ENCODE peak calls at places on chromosomes 7 and 10, in four cellular contexts. V, O, X and H are unnamed samples.

GRCh38 chr7:99375070-99375807 is 709 bp downstream of the ARPC1B start:
- DNase-seq in V (no peak), O (peak; percentile 81), X (peak; percentile 64), H (no peak)

GRCh38 chr7:111235709-111236108 is 144.8 kb downstream of the LRRN3 start:
- DNase-seq in X (no peak), V (no peak), O (no peak), H (no peak)

GRCh38 chr10:128959746-128960145 is 507.3 kb upstream of the MGMT start:
- DNase-seq in V (no peak), O (no peak), X (no peak), H (no peak)

GRCh38 chr10:89535185-89536012 is at the start of gene SLC16A12:
- DNase-seq in O (no peak), X (no peak), V (no peak), H (no peak)

GRCh38 chr10:25747038-25747437 is 187.0 kb upstream of the MYO3A start:
- DNase-seq in X (no peak), V (no peak), O (no peak), H (no peak)

GRCh38 chr7:90180011-90180585 is 25.8 kb downstream of the STEAP1 start:
- DNase-seq in O (no peak), X (peak; percentile 35), V (no peak), H (peak; percentile 66)

GRCh38 chr7:114820993-114821945 is 100.6 kb upstream of the MDFIC start:
- DNase-seq in O (no peak), V (no peak), X (no peak), H (no peak)

GRCh38 chr10:29522038-29522855 is 112.5 kb downstream of the SVIL start:
- DNase-seq in O (no peak), X (no peak), V (no peak), H (no peak)

GRCh38 chr7:116097365-116098009 is 66.9 kb upstream of the TFEC start:
- DNase-seq in X (peak; percentile 57), V (peak; percentile 24), O (peak; percentile 23), H (peak; percentile 75)

GRCh38 chr10:12559578-12560178 is 210.3 kb downstream of the CAMK1D start:
- DNase-seq in O (no peak), V (no peak), X (no peak), H (no peak)

GRCh38 chr7:77958436-77958835 is 159.9 kb downstream of the PHTF2 start:
- DNase-seq in X (no peak), O (no peak), V (no peak), H (no peak)

GRCh38 chr10:87054373-87055295 is 34.5 kb downstream of the FAM25A start:
- DNase-seq in V (no peak), O (no peak), X (no peak), H (no peak)

GRCh38 chr10:30036341-30036740 is 23.0 kb downstream of the JCAD start:
- DNase-seq in X (no peak), V (no peak), O (no peak), H (no peak)

GRCh38 chr10:23525406-23525805 is 86.5 kb downstream of the OTUD1 start:
- DNase-seq in X (peak; percentile 4), O (no peak), V (no peak), H (no peak)

GRCh38 chr7:132666076-132666775 is 90.0 kb upstream of the PLXNA4 start:
- DNase-seq in X (no peak), V (no peak), O (no peak), H (no peak)

GRCh38 chr7:75716992-75717626 is 21.6 kb downstream of the HIP1 start:
- DNase-seq in X (peak; percentile 59), O (no peak), V (peak; percentile 83), H (peak; percentile 35)
- TF ChIP-seq TCF7L2 in X (no peak), O (no peak), V (no peak), H (no peak)

GRCh38 chr7:301291-302053 is 11.5 kb downstream of the FOXL3 start:
- DNase-seq in O (no peak), X (no peak), V (no peak), H (no peak)
- TF ChIP-seq TCF7L2 in O (no peak), X (no peak), V (no peak), H (no peak)

GRCh38 chr7:28440055-28440601 is 27.8 kb downstream of the CREB5 start:
- DNase-seq in X (no peak), V (no peak), O (no peak), H (no peak)
- TF ChIP-seq TCF7L2 in X (no peak), V (no peak), O (no peak), H (no peak)

GRCh38 chr10:46293832-46294640 is 7.2 kb downstream of the ANTXRL start:
- DNase-seq in V (no peak), X (no peak), O (no peak), H (no peak)

GRCh38 chr10:46291817-46292572 is 5.2 kb downstream of the ANTXRL start:
- DNase-seq in O (no peak), X (no peak), V (no peak), H (no peak)

GRCh38 chr10:46294641-46295230 is 7.9 kb downstream of the ANTXRL start:
- DNase-seq in X (no peak), O (no peak), V (no peak), H (no peak)

GRCh38 chr10:46293228-46293627 is 6.4 kb downstream of the ANTXRL start:
- DNase-seq in O (no peak), X (no peak), V (no peak), H (no peak)

DNA sequence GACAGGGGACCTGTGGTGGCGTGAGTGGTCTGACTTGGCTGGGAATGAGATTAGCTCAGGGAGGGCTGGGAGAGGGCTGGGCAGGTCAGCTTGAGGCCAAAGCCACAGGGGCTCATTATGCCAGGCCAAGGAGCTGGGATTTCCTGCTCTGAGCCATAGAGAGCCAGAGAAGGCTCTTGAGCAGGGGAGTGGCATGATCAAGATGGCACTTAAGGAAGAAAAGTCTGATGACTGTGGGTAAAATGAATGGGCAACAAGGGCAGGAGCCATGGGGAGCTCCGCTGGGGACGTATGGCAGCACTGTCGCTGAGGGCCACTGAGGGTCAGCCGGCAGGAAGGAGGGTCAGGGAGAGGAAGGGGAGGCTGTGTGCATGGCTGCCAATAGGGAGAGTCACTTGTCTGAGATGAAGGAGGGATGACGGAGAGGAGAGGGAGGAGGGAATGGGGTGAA is 5.8 kb downstream of the ANTXRL start:
- DNase-seq in O (no peak), X (no peak), V (no peak), H (no peak)
- TF ChIP-seq TCF7L2 in O (no peak), X (no peak), V (no peak), H (no peak)

GRCh38 chr10:75395955-75396860 is 5.4 kb downstream of the ZNF503 start:
- DNase-seq in O (no peak), X (no peak), V (no peak), H (no peak)

GRCh38 chr10:75396861-75397570 is 4.5 kb downstream of the ZNF503 start:
- DNase-seq in X (no peak), O (no peak), V (no peak), H (no peak)

GRCh38 chr10:75398630-75399460 is 2.7 kb downstream of the ZNF503 start:
- DNase-seq in V (no peak), X (no peak), O (no peak), H (no peak)

GRCh38 chr10:75398238-75398629 is 3.3 kb downstream of the ZNF503 start:
- DNase-seq in X (no peak), V (no peak), O (no peak), H (no peak)

DNA sequence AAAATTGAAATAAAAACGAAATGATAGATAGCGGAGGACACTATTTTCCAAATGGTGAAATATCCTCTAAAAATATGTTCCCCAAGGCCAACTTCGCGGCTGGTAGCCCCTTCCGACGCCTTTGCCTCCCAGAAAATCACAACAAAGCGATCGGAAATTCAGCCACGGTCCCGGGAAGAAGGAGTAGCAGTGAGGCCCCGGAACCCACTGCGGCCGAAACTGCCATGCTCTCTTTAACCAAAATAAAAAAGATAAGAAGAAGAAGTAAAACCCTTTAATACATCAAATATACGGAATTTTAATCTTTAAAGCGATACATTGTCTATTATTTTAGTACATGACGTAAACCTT is 4.0 kb downstream of the ZNF503 start:
- DNase-seq in O (no peak), V (no peak), X (no peak), H (no peak)
- TF ChIP-seq TCF7L2 in O (no peak), V (no peak), X (no peak), H (no peak)

GRCh38 chr7:131633342-131633843 is 77.0 kb upstream of the PODXL start:
- DNase-seq in V (no peak), X (no peak), O (no peak), H (no peak)
- TF ChIP-seq TCF7L2 in V (no peak), X (no peak), O (no peak), H (no peak)

GRCh38 chr7:159114096-159114495 is 30.6 kb downstream of the VIPR2 start:
- DNase-seq in O (no peak), V (no peak), X (no peak), H (no peak)
- TF ChIP-seq TCF7L2 in O (no peak), V (no peak), X (no peak), H (no peak)

DNA sequence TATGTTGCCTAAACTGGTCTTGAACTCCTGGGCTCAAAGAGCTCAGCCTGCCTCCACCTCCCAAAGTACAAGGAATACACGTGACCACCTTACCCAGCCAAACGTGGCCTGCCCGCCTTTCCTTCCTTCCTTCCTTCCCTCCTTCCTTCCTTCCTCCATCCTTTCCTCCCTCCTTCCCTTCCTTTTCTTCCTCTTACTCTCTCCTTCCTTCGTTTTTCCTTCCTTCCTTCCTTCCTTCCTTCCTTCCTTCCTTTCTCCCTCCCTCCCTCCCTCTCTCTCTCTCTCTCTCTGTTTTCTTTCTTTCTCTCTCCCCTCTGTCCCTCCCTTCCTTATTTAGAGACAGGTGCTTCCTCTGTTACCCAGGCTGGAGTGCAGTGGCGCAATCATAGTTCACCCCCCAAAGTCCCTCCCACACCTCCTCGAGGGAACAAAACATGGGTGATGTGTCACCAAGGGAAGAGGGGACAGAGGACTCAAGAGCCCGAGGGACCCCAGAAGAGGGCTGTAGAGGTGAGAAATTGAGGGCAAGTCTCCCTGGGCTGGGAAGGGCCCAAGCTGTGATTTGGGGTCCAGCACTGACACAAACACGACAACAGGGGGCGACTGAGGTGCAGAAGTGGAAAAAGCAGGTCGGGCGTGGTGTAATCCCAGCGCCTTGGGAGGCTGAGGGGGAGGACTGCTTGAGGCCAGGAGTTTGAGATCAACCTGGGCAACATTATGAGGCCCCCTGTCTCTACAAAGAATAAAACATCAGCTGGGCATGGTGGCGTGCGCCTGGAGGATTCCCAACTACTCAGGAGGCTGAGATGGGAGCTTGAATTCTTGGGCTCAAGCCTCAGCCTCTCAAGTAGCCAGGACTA is 28.1 kb downstream of the EPHB4 start:
- DNase-seq in O (peak; percentile 73), X (peak; percentile 52), V (no peak), H (no peak)
- TF ChIP-seq TCF7L2 in O (no peak), X (no peak), V (no peak), H (no peak)

GRCh38 chr10:114551310-114551972 is 106.6 kb downstream of the ABLIM1 start:
- DNase-seq in X (no peak), O (no peak), V (no peak), H (no peak)

GRCh38 chr10:114547056-114547455 is 111.0 kb downstream of the ABLIM1 start:
- DNase-seq in X (no peak), O (no peak), V (no peak), H (no peak)

GRCh38 chr10:114550756-114551290 is 107.3 kb downstream of the ABLIM1 start:
- DNase-seq in O (no peak), X (peak; percentile 30), V (no peak), H (peak; percentile 32)

GRCh38 chr10:114547466-114547865 is 110.6 kb downstream of the ABLIM1 start:
- DNase-seq in X (no peak), V (no peak), O (no peak), H (no peak)

DNA sequence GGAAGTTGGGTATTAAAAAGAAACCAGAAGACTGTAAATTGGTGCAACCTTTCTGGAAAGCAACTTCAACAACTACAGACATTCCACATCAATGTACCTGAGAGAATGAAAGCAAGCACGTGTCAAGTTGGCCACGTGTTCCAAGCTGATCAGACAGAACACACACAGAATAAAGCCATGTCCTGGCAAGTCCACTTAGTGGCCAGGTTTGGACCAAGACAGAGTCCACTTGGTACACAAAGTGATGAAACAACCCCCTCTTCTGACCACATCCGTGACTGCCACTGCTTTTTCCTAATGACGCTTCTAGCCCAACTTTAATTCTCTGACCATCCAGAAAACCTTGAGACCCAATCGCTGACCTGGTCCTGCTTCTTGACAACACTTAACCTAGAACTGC is 109.4 kb downstream of the ABLIM1 start:
- DNase-seq in V (no peak), O (peak; percentile 7), X (peak; percentile 80), H (peak; percentile 56)
- TF ChIP-seq TCF7L2 in V (no peak), O (no peak), X (no peak), H (no peak)